ENCODE peak calls at places on chromosomes 6 and 20, in five cellular contexts. X is CD8-positive, alpha-beta memory T cell; Z is heart right ventricle; Y is mucosa of descending colon; G is epithelial cell of esophagus. T is an unnamed sample.

GRCh38 chr6:158772172-158772571 is 47.0 kb downstream of the EZR start:
- DNase-seq in Z (no peak), X (no peak), G (no peak), Y (no peak), T (no peak)

GRCh38 chr6:27176096-27176495 is 71.4 kb upstream of the PRSS16 start:
- DNase-seq in Y (no peak), G (peak; percentile 17), Z (no peak), X (no peak), T (no peak)

GRCh38 chr6:139841794-139842215 is 467.4 kb upstream of the CITED2 start:
- DNase-seq in G (no peak), X (no peak), Y (no peak), Z (no peak), T (peak; percentile 46)

GRCh38 chr6:14510038-14510437 is 392.5 kb downstream of the CD83 start:
- DNase-seq in Z (no peak), Y (no peak), X (no peak), G (no peak), T (no peak)

GRCh38 chr20:44692932-44693476 is 22.2 kb upstream of the CCN5 start:
- DNase-seq in X (no peak), Z (peak; percentile 71), G (peak; percentile 63), Y (no peak), T (no peak)

GRCh38 chr6:125066964-125067363 is 86.6 kb upstream of the TPD52L1 start:
- DNase-seq in X (no peak), G (peak; percentile 55), Y (no peak), Z (no peak), T (no peak)

GRCh38 chr6:83474309-83474708 is 38.0 kb upstream of the PRSS35 start:
- DNase-seq in Y (no peak), Z (no peak), X (no peak), G (no peak), T (no peak)

GRCh38 chr20:57990396-57990987 is 238.0 kb downstream of the ANKRD60 start:
- DNase-seq in G (peak; percentile 60), Z (no peak), Y (no peak), X (no peak), T (no peak)

GRCh38 chr20:48788486-48789072 is 39.2 kb downstream of the PREX1 start:
- DNase-seq in X (no peak), Z (no peak), Y (no peak), G (no peak), T (peak; percentile 94)

GRCh38 chr20:41182296-41183212 is 45.2 kb downstream of the PLCG1 start:
- DNase-seq in X (no peak), Y (no peak), Z (no peak), G (peak; percentile 45), T (no peak)

GRCh38 chr6:43917878-43918382 is 147.9 kb downstream of the VEGFA start:
- DNase-seq in X (no peak), Y (no peak), G (peak; percentile 30), Z (no peak), T (no peak)

GRCh38 chr6:55379895-55380294 is 52.6 kb downstream of the GFRAL start:
- DNase-seq in Y (no peak), G (no peak), Z (no peak), X (no peak), T (no peak)

GRCh38 chr6:162261598-162261997 is 466.0 kb downstream of the PRKN start:
- DNase-seq in Y (no peak), Z (no peak), X (no peak), G (no peak), T (no peak)

GRCh38 chr6:33132121-33132524 is 56.3 kb downstream of the HLA-DPB1 start:
- DNase-seq in Y (no peak), X (no peak), G (no peak), Z (no peak), T (no peak)

GRCh38 chr20:46800405-46800804 is 91.0 kb downstream of the SLC2A10 start:
- DNase-seq in Y (no peak), Z (no peak), G (no peak), X (no peak), T (no peak)

GRCh38 chr6:132484680-132485018 is 28.3 kb downstream of the STX7 start:
- DNase-seq in Y (no peak), X (no peak), Z (no peak), G (no peak), T (no peak)

GRCh38 chr6:4460595-4461475 is 315.4 kb upstream of the CDYL start:
- DNase-seq in Y (peak; percentile 57), X (no peak), G (peak; percentile 43), Z (peak; percentile 67), T (no peak)

GRCh38 chr6:156795825-156796224 is 18.6 kb downstream of the ARID1B start:
- DNase-seq in G (no peak), Z (no peak), Y (no peak), X (no peak), T (no peak)

GRCh38 chr20:57782631-57783041 is 72.8 kb upstream of the PMEPA1 start:
- DNase-seq in Y (no peak), G (no peak), Z (no peak), X (no peak), T (no peak)

GRCh38 chr20:48910360-48910781 is 11.1 kb upstream of the ARFGEF2 start:
- DNase-seq in X (peak; percentile 34), Y (no peak), Z (no peak), G (no peak), T (no peak)

GRCh38 chr6:10425177-10425972 is 10.5 kb upstream of the TFAP2A start:
- DNase-seq in Z (no peak), X (no peak), G (no peak), Y (no peak), T (no peak)

GRCh38 chr6:10424005-10424404 is 9.1 kb upstream of the TFAP2A start:
- DNase-seq in X (no peak), Z (no peak), G (peak; percentile 27), Y (no peak), T (no peak)

GRCh38 chr6:10426781-10427279 is 12.0 kb upstream of the TFAP2A start:
- DNase-seq in X (no peak), Y (no peak), Z (no peak), G (peak; percentile 30), T (no peak)

GRCh38 chr6:10429638-10430427 is 15.0 kb upstream of the TFAP2A start:
- DNase-seq in Z (no peak), G (peak; percentile 92), Y (no peak), X (no peak), T (peak; percentile 33)

DNA sequence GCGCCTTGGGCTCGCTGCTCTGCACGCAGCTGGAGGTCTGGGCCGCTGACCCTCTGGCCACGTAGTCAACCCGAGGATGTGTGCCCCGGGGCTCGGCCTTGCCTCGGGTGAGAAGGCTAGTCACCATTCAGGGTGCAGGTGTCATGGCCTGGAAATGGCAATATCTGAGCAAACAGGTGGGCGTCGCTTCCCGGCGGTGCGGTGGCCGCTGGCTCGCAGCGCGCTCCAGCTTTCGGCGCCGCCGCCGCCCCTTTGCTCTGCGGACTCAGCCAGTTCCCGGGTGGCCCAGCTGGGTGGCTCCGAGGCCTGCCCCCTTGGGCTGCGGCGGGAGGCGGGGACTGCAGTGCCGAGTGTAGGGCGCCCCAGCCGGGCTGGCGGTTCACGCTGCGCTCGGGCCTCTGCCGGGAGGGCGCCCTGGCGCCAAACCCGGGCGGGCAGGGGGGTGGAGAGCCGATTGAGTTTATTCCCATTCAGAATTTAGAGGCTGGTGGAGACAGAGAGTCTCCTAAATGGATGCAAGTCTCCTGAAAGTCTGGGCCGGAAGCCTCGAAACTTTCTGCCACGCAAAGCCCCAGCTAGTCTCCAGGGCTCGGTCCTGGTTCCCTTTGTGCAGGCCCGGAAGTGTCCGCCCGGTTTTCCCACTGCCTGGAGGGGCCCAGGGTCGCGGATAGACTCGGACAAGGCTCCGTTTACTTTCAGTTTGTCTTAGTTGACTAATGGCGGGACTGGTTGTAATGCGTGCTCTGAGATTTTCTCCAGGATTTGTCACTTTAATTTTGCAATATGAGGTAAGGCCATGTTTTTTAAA is 11.3 kb upstream of the TFAP2A start:
- DNase-seq in G (peak; percentile 55), Z (no peak), X (no peak), Y (no peak), T (no peak)
- H3K4me3 ChIP-seq in G (peak overlapping the region; percentile 45), Z (peak overlapping the region; percentile 23), X (peak overlapping the region; percentile 27), Y (no peak overlapping the region), T (peak overlapping the region; percentile 53)

GRCh38 chr6:166949533-166950442 is 6.6 kb downstream of the RNASET2 start:
- DNase-seq in X (no peak), G (peak; percentile 49), Z (no peak), Y (no peak), T (no peak)

GRCh38 chr6:166952567-166953464 is 3.5 kb downstream of the RNASET2 start:
- DNase-seq in G (no peak), Z (no peak), Y (no peak), X (no peak), T (no peak)

GRCh38 chr6:166951670-166952060 is 4.7 kb downstream of the RNASET2 start:
- DNase-seq in G (no peak), Z (no peak), Y (no peak), X (no peak), T (no peak)

GRCh38 chr6:166952122-166952521 is 4.2 kb downstream of the RNASET2 start:
- DNase-seq in Z (no peak), G (no peak), Y (no peak), X (no peak), T (no peak)

GRCh38 chr6:166950443-166950821 is 5.9 kb downstream of the RNASET2 start:
- DNase-seq in G (no peak), Z (no peak), X (no peak), Y (peak; percentile 60), T (peak; percentile 83)
- H3K4me3 ChIP-seq in G (no peak overlapping the region), Z (no peak overlapping the region), X (peak overlapping the region; percentile 61), Y (no peak overlapping the region), T (peak overlapping the region; percentile 39)

GRCh38 chr6:1621328-1621701 is 11.6 kb downstream of the FOXC1 start:
- DNase-seq in Y (no peak), X (no peak), G (no peak), Z (no peak), T (no peak)

GRCh38 chr6:1620504-1621327 is 11.0 kb downstream of the FOXC1 start:
- DNase-seq in G (no peak), Y (no peak), Z (no peak), X (no peak), T (no peak)

GRCh38 chr6:1619106-1619665 is 9.5 kb downstream of the FOXC1 start:
- DNase-seq in Y (no peak), Z (no peak), G (no peak), X (no peak), T (no peak)

GRCh38 chr6:1618305-1619105 is 8.8 kb downstream of the FOXC1 start:
- DNase-seq in X (no peak), G (no peak), Z (no peak), Y (no peak), T (no peak)

DNA sequence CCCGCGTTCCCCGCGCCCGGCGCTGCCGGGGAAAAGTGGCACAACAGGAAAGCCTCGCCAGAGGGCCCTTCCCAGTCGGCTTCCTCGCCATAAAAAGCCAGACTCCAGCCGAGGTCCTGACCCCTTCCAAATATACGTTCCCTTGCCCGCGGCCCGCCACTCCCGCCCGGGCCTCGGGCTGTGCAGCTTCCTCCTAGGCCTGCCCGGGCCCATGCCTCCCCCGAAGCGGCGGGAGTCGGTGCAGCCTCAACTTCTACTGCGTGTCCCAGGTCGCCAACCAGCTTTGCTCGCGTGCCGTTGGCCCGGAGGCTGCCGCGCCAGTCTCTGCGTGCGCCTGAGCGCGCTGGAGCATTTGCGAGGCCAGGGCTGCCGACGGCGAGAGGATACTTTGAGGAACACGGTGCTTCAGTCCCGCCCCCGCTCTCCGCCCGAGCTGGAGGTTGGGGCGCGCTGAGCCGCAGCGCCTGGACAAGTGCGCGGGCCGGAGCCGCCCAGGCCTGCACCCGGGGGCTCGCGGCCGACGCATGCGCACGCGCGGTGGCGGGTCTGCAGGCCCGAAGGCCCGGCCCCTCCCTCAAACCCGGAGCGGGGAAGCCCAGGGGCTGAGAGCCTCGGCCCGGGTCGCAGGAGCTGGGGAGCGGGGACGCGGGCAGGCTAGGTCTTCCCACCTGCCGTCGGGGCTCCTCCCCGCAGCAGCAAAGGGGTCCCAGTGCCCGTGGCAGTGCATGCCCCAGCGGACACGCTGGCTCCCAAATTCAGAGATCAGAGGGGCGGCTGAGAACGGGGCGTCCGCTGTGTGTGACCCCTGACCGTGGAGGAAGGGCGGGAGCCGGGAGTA is 10.2 kb downstream of the FOXC1 start:
- DNase-seq in X (no peak), G (peak; percentile 42), Y (no peak), Z (no peak), T (no peak)
- H3K4me3 ChIP-seq in X (no peak overlapping the region), G (no peak overlapping the region), Y (no peak overlapping the region), Z (peak overlapping the region; percentile 23), T (no peak overlapping the region)

GRCh38 chr6:169169375-169169774 is 84.3 kb downstream of the THBS2 start:
- DNase-seq in G (peak; percentile 49), Z (no peak), X (no peak), Y (no peak), T (no peak)
- H3K4me3 ChIP-seq in G (no peak overlapping the region), Z (no peak overlapping the region), X (no peak overlapping the region), Y (no peak overlapping the region), T (no peak overlapping the region)